ENCODE peak calls at places on chromosomes 3 and 15, in six cellular contexts. L, U, S, R, D and M are unnamed samples.
A peak's percentile ranks its signal among the peaks of the same experiment; 100 is the strongest.

GRCh38 chr15:25933456-25934158 is 70.5 kb upstream of the ATP10A start:
- DNase-seq in L (peak; percentile 53), U (peak; percentile 71), S (peak; percentile 52), R (peak; percentile 88), D (peak; percentile 76), M (peak; percentile 78)

GRCh38 chr3:16101295-16102186 is 72.9 kb upstream of the GALNT15 start:
- DNase-seq in L (no peak), U (peak; percentile 74), S (peak; percentile 31), R (no peak), D (no peak), M (no peak)

GRCh38 chr3:46906471-46907058 is 29.0 kb downstream of the PTH1R start:
- DNase-seq in L (no peak), U (no peak), S (no peak), R (no peak), D (no peak), M (peak; percentile 23)

GRCh38 chr3:111084911-111085310 is 13.3 kb downstream of the NECTIN3 start:
- DNase-seq in L (no peak), U (no peak), S (no peak), R (no peak), D (no peak), M (no peak)

GRCh38 chr15:39792025-39792893 is 9.6 kb upstream of the FSIP1 start:
- DNase-seq in L (no peak), U (no peak), S (no peak), R (no peak), D (no peak), M (no peak)

GRCh38 chr3:31392568-31392967 is 140.2 kb upstream of the STT3B start:
- DNase-seq in L (no peak), U (no peak), S (no peak), R (no peak), D (no peak), M (no peak)

GRCh38 chr15:20294651-20295237 is 246.9 kb downstream of the GOLGA6L6 start:
- DNase-seq in L (peak; percentile 13), U (no peak), S (no peak), R (no peak), D (no peak), M (peak; percentile 91)

GRCh38 chr3:103904991-103905390 is 1461.7 kb upstream of the ALCAM start:
- DNase-seq in L (no peak), U (no peak), S (no peak), R (no peak), D (no peak), M (no peak)

GRCh38 chr15:89130194-89130593 is 41.9 kb downstream of the ABHD2 start:
- DNase-seq in L (no peak), U (no peak), S (no peak), R (no peak), D (no peak), M (no peak)

GRCh38 chr3:117719316-117719926 is 1009.8 kb downstream of the TUSC7 start:
- DNase-seq in L (no peak), U (no peak), S (peak; percentile 6), R (peak; percentile 41), D (no peak), M (no peak)

GRCh38 chr15:92848464-92848851 is 51.7 kb upstream of the CHD2 start:
- DNase-seq in L (no peak), U (no peak), S (no peak), R (no peak), D (no peak), M (no peak)

GRCh38 chr15:40807888-40808194 is 568 bp upstream of the DNAJC17 start:
- DNase-seq in L (no peak), U (no peak), S (no peak), R (no peak), D (no peak), M (no peak)

GRCh38 chr3:10247679-10248183 is 528 bp upstream of the TATDN2 start:
- DNase-seq in L (no peak), U (no peak), S (no peak), R (no peak), D (no peak), M (no peak)

GRCh38 chr15:62901916-62902554 is 140.5 kb upstream of the TPM1 start:
- DNase-seq in L (no peak), U (no peak), S (no peak), R (no peak), D (no peak), M (no peak)

GRCh38 chr3:155554777-155555445 is 190.0 kb downstream of the PLCH1 start:
- DNase-seq in L (no peak), U (no peak), S (peak; percentile 36), R (no peak), D (no peak), M (no peak)

GRCh38 chr15:81492303-81492702 is 118.3 kb upstream of the TMC3 start:
- DNase-seq in L (no peak), U (peak; percentile 82), S (no peak), R (no peak), D (no peak), M (no peak)

GRCh38 chr3:194395201-194395600 is 3.9 kb downstream of the GP5 start:
- DNase-seq in L (no peak), U (no peak), S (no peak), R (no peak), D (no peak), M (no peak)

GRCh38 chr3:107574650-107575049 is 51.9 kb downstream of the BBX start:
- DNase-seq in L (no peak), U (peak; percentile 17), S (peak; percentile 23), R (peak; percentile 40), D (no peak), M (no peak)

GRCh38 chr15:93997071-93997658 is 234.2 kb upstream of the MCTP2 start:
- DNase-seq in L (no peak), U (no peak), S (peak; percentile 14), R (peak; percentile 21), D (no peak), M (no peak)

GRCh38 chr3:169675091-169675490 is 11.6 kb upstream of the MECOM start:
- DNase-seq in L (no peak), U (no peak), S (no peak), R (no peak), D (no peak), M (no peak)

DNA sequence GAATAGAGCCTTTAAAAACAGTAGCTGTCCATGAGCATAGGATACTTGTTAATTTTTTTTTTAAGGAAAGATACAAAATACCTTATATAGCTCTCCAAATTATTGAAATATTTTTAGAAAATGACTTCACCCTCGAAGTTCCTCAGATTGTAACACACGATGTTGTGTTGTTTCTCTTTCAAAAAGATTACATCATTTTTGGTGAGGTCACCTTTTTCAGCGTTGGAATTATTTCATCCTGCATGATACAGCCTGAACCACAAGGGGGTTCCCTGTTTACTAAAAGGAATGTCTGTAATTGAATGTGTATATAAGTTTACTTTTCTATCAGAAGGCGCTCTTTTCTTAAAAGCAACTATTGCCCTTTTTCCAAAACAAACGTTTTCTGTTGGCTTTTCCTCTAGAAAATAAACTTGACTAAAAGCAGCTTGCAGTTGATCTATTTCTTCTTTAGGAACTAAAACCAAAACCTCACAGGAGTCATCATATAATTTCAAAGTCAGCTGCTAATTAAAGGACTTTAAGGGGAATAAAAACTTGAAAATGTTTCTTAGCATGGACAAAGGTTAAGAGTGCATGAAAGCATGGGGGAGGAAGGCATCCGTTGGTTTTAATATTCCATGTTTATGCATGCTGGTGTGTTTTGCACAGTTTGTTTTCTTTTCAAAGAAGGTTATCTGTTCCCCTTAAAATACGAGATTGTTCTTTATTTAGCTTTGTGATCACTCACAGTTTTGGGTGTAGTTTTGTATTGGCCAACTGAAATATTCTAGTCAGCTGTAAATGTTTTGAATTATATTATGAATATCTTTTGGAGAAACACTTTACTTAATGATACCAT is 29.4 kb downstream of the LYSMD4 start:
- DNase-seq in L (no peak), U (peak; percentile 87), S (peak; percentile 62), R (peak; percentile 16), D (no peak), M (no peak)
- H3K4me3 ChIP-seq in L (no peak overlapping the region), U (no peak overlapping the region), S (peak overlapping the region; percentile 22), R (no peak overlapping the region), D (peak overlapping the region; percentile 40), M (no peak overlapping the region)

GRCh38 chr3:186458306-186459107 is 85.7 kb downstream of the CRYGS start:
- DNase-seq in L (no peak), U (no peak), S (no peak), R (no peak), D (no peak), M (no peak)

GRCh38 chr3:186465508-186465907 is 78.7 kb downstream of the CRYGS start:
- DNase-seq in L (no peak), U (no peak), S (no peak), R (no peak), D (no peak), M (no peak)

GRCh38 chr3:186459108-186459467 is 85.1 kb downstream of the CRYGS start:
- DNase-seq in L (no peak), U (no peak), S (no peak), R (no peak), D (no peak), M (no peak)

GRCh38 chr3:186464424-186465093 is 79.6 kb downstream of the CRYGS start:
- DNase-seq in L (no peak), U (no peak), S (no peak), R (no peak), D (no peak), M (no peak)

DNA sequence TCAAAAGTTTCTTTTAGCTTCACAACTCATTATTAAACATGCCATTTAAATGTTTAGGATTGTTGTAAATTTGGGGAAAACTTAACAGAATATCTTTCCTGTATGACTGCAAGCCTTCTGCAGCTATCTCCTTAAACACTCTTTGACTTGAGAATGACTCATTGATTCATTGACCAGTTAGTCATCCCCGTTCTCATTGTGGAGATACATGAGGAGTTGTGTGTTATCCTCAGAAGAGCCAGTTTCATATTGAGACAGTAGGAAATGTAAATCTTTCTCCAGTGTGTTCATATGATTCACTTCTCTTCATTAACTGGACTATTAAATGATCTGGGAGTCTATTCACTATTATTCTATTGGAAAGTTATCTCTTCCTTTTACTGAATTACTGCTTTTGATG is 83.0 kb downstream of the CRYGS start:
- DNase-seq in L (no peak), U (peak; percentile 81), S (peak; percentile 65), R (no peak), D (no peak), M (no peak)
- H3K27ac ChIP-seq in L (no peak overlapping the region), U (no peak overlapping the region), S (no peak overlapping the region), R (no peak overlapping the region), D (no peak overlapping the region), M (no peak overlapping the region)

GRCh38 chr3:29646042-29646441 is 365.2 kb downstream of the RBMS3 start:
- DNase-seq in L (no peak), U (no peak), S (no peak), R (no peak), D (no peak), M (no peak)
- TF ChIP-seq CTCF in L (no peak), U (no peak), S (no peak), R (no peak), D (no peak), M (no peak)

GRCh38 chr15:87201986-87202385 is 1054.6 kb downstream of the NTRK3 start:
- DNase-seq in L (no peak), U (no peak), S (no peak), R (no peak), D (no peak), M (no peak)

GRCh38 chr15:87200149-87200548 is 1056.4 kb downstream of the NTRK3 start:
- DNase-seq in L (no peak), U (no peak), S (no peak), R (no peak), D (no peak), M (no peak)
- H3K4me3 ChIP-seq in L (no peak overlapping the region), U (no peak overlapping the region), S (no peak overlapping the region), R (no peak overlapping the region), D (no peak overlapping the region), M (no peak overlapping the region)

GRCh38 chr3:127787966-127788365 is 34.3 kb downstream of the MGLL start:
- DNase-seq in L (no peak), U (no peak), S (no peak), R (no peak), D (no peak), M (no peak)
- H3K27ac ChIP-seq in L (no peak overlapping the region), U (no peak overlapping the region), S (no peak overlapping the region), R (no peak overlapping the region), D (peak overlapping the region; percentile 88), M (no peak overlapping the region)

GRCh38 chr15:43775411-43775965 is 1.3 kb downstream of the ELL3 start:
- DNase-seq in L (no peak), U (peak; percentile 34), S (peak; percentile 25), R (peak; percentile 40), D (no peak), M (no peak)
- TF ChIP-seq CTCF in L (peak; percentile 33), U (peak; percentile 29), S (peak; percentile 28), R (peak; percentile 35), D (no peak), M (no peak)